ENCODE peak calls at places on chromosomes 2 and 18, in seven cellular contexts. One of them, this sample, is unnamed.

GRCh38 chr2:180761224-180761623 is 219.2 kb upstream of the UBE2E3 start:
- DNase-seq in iPS-NIHi11: no peak
- DNase-seq in colonic mucosa: no peak
- DNase-seq in psoas muscle: no peak
- DNase-seq in AG10803: peak
- DNase-seq in uterus: no peak
- DNase-seq in HTR-8/SVneo: peak
- DNase-seq in this sample: no peak

GRCh38 chr2:226601881-226602280 is 197.7 kb downstream of the IRS1 start:
- DNase-seq in uterus: no peak
- DNase-seq in colonic mucosa: no peak
- DNase-seq in HTR-8/SVneo: no peak
- DNase-seq in psoas muscle: no peak
- DNase-seq in iPS-NIHi11: no peak
- DNase-seq in AG10803: peak
- DNase-seq in this sample: no peak

GRCh38 chr18:22900558-22901183 is 32.5 kb upstream of the RBBP8 start:
- DNase-seq in HTR-8/SVneo: no peak
- DNase-seq in iPS-NIHi11: peak
- DNase-seq in psoas muscle: no peak
- DNase-seq in uterus: no peak
- DNase-seq in colonic mucosa: no peak
- DNase-seq in AG10803: peak
- DNase-seq in this sample: peak

GRCh38 chr18:74353169-74353775 is 37.6 kb downstream of the C18orf63 start:
- DNase-seq in uterus: peak
- DNase-seq in AG10803: peak
- DNase-seq in iPS-NIHi11: peak
- DNase-seq in HTR-8/SVneo: peak
- DNase-seq in psoas muscle: no peak
- DNase-seq in colonic mucosa: peak
- DNase-seq in this sample: peak

GRCh38 chr18:67864677-67865340 is 348.3 kb upstream of the DSEL start:
- DNase-seq in colonic mucosa: no peak
- DNase-seq in iPS-NIHi11: no peak
- DNase-seq in HTR-8/SVneo: no peak
- DNase-seq in uterus: no peak
- DNase-seq in psoas muscle: no peak
- DNase-seq in AG10803: peak
- DNase-seq in this sample: no peak

GRCh38 chr2:191114403-191114886 is 36.3 kb downstream of the STAT4 start:
- DNase-seq in colonic mucosa: no peak
- DNase-seq in psoas muscle: no peak
- DNase-seq in AG10803: peak
- DNase-seq in iPS-NIHi11: no peak
- DNase-seq in uterus: no peak
- DNase-seq in HTR-8/SVneo: peak
- DNase-seq in this sample: no peak

GRCh38 chr2:240935101-240935876 is 29.2 kb downstream of the CROCC2 start:
- DNase-seq in psoas muscle: peak
- DNase-seq in uterus: peak
- DNase-seq in colonic mucosa: peak
- DNase-seq in iPS-NIHi11: no peak
- DNase-seq in AG10803: no peak
- DNase-seq in HTR-8/SVneo: no peak
- DNase-seq in this sample: no peak

GRCh38 chr2:200317975-200318374 is 11.5 kb downstream of the SPATS2L start:
- DNase-seq in psoas muscle: no peak
- DNase-seq in HTR-8/SVneo: no peak
- DNase-seq in uterus: no peak
- DNase-seq in AG10803: no peak
- DNase-seq in iPS-NIHi11: no peak
- DNase-seq in colonic mucosa: no peak
- DNase-seq in this sample: no peak

GRCh38 chr2:212970132-212970531 is 181.3 kb downstream of the IKZF2 start:
- DNase-seq in psoas muscle: no peak
- DNase-seq in colonic mucosa: no peak
- DNase-seq in HTR-8/SVneo: no peak
- DNase-seq in iPS-NIHi11: no peak
- DNase-seq in uterus: no peak
- DNase-seq in AG10803: peak
- DNase-seq in this sample: no peak

GRCh38 chr2:231452799-231453508 is 11.3 kb downstream of the NCL start:
- DNase-seq in AG10803: no peak
- DNase-seq in colonic mucosa: no peak
- DNase-seq in iPS-NIHi11: no peak
- DNase-seq in HTR-8/SVneo: no peak
- DNase-seq in uterus: no peak
- DNase-seq in psoas muscle: no peak
- DNase-seq in this sample: no peak

GRCh38 chr2:107584577-107584976 is 242.1 kb upstream of the RGPD4 start:
- DNase-seq in HTR-8/SVneo: no peak
- DNase-seq in colonic mucosa: no peak
- DNase-seq in uterus: no peak
- DNase-seq in psoas muscle: no peak
- DNase-seq in AG10803: peak
- DNase-seq in iPS-NIHi11: no peak
- DNase-seq in this sample: no peak

GRCh38 chr2:53633441-53633840 is 134.2 kb upstream of the CHAC2 start:
- DNase-seq in AG10803: peak
- DNase-seq in colonic mucosa: no peak
- DNase-seq in psoas muscle: no peak
- DNase-seq in iPS-NIHi11: no peak
- DNase-seq in HTR-8/SVneo: peak
- DNase-seq in uterus: no peak
- DNase-seq in this sample: no peak

GRCh38 chr2:109339519-109339991 is 210.6 kb downstream of the SH3RF3 start:
- DNase-seq in colonic mucosa: no peak
- DNase-seq in AG10803: peak
- DNase-seq in iPS-NIHi11: no peak
- DNase-seq in HTR-8/SVneo: no peak
- DNase-seq in uterus: no peak
- DNase-seq in psoas muscle: no peak
- DNase-seq in this sample: no peak

GRCh38 chr18:36511791-36512352 is 214.4 kb downstream of the FHOD3 start:
- DNase-seq in AG10803: peak
- DNase-seq in colonic mucosa: peak
- DNase-seq in iPS-NIHi11: no peak
- DNase-seq in uterus: no peak
- DNase-seq in HTR-8/SVneo: no peak
- DNase-seq in psoas muscle: no peak
- DNase-seq in this sample: peak

GRCh38 chr2:101843471-101843870 is 146.0 kb downstream of the MAP4K4 start:
- DNase-seq in AG10803: no peak
- DNase-seq in HTR-8/SVneo: no peak
- DNase-seq in iPS-NIHi11: no peak
- DNase-seq in psoas muscle: no peak
- DNase-seq in uterus: no peak
- DNase-seq in colonic mucosa: no peak
- DNase-seq in this sample: no peak

GRCh38 chr2:223797811-223798721 is 39.3 kb downstream of the AP1S3 start:
- DNase-seq in HTR-8/SVneo: peak
- DNase-seq in colonic mucosa: no peak
- DNase-seq in AG10803: peak
- DNase-seq in psoas muscle: no peak
- DNase-seq in uterus: peak
- DNase-seq in iPS-NIHi11: no peak
- DNase-seq in this sample: no peak

GRCh38 chr2:216665717-216666116 is 29.6 kb downstream of the IGFBP5 start:
- DNase-seq in iPS-NIHi11: peak
- DNase-seq in psoas muscle: no peak
- DNase-seq in colonic mucosa: no peak
- DNase-seq in uterus: no peak
- DNase-seq in AG10803: no peak
- DNase-seq in HTR-8/SVneo: no peak
- DNase-seq in this sample: no peak

GRCh38 chr2:115650827-115651226 is 1208.4 kb downstream of the DPP10 start:
- DNase-seq in colonic mucosa: no peak
- DNase-seq in uterus: no peak
- DNase-seq in psoas muscle: no peak
- DNase-seq in AG10803: no peak
- DNase-seq in HTR-8/SVneo: no peak
- DNase-seq in iPS-NIHi11: peak
- DNase-seq in this sample: no peak

GRCh38 chr2:9753276-9753600 is 90.0 kb upstream of the TAF1B start:
- DNase-seq in AG10803: peak
- DNase-seq in iPS-NIHi11: no peak
- DNase-seq in psoas muscle: peak
- DNase-seq in uterus: no peak
- DNase-seq in HTR-8/SVneo: peak
- DNase-seq in colonic mucosa: peak
- DNase-seq in this sample: peak

GRCh38 chr2:29629495-29629894 is 291.9 kb downstream of the ALK start:
- DNase-seq in HTR-8/SVneo: no peak
- DNase-seq in psoas muscle: no peak
- DNase-seq in uterus: no peak
- DNase-seq in iPS-NIHi11: no peak
- DNase-seq in colonic mucosa: no peak
- DNase-seq in AG10803: no peak
- DNase-seq in this sample: no peak

GRCh38 chr2:99939135-99939534 is 203.3 kb downstream of the AFF3 start:
- DNase-seq in colonic mucosa: no peak
- DNase-seq in iPS-NIHi11: no peak
- DNase-seq in AG10803: no peak
- DNase-seq in uterus: no peak
- DNase-seq in psoas muscle: no peak
- DNase-seq in HTR-8/SVneo: no peak
- DNase-seq in this sample: no peak